ENCODE peak calls at places on chromosomes 16 and 17, in four cellular contexts. Y, O, N and C are unnamed samples.

GRCh38 chr17:58412064-58412703 is 5.2 kb downstream of the RNF43 start:
- DNase-seq in O (no peak), Y (no peak), N (no peak), C (no peak)

GRCh38 chr16:84484579-84485254 is 19.7 kb downstream of the MEAK7 start:
- DNase-seq in Y (no peak), O (peak), N (peak), C (no peak)

GRCh38 chr17:64974750-64975317 is 55.6 kb upstream of the LRRC37A3 start:
- DNase-seq in O (no peak), Y (no peak), N (no peak), C (peak)

GRCh38 chr17:79473111-79473835 is 137.6 kb downstream of the RBFOX3 start:
- DNase-seq in O (no peak), Y (no peak), N (no peak), C (no peak)

GRCh38 chr17:17303010-17303846 is at the start of gene NT5M:
- DNase-seq in O (peak), N (peak), Y (peak), C (peak)

GRCh38 chr16:79283578-79283977 is 317.0 kb downstream of the MAF start:
- DNase-seq in N (no peak), Y (no peak), O (no peak), C (no peak)

GRCh38 chr17:66952031-66952524 is 12.4 kb upstream of the CACNG4 start:
- DNase-seq in Y (no peak), O (peak), N (peak), C (peak)

GRCh38 chr16:1180772-1181714 is 28.1 kb downstream of the CACNA1H start:
- DNase-seq in N (no peak), O (no peak), Y (no peak), C (no peak)

GRCh38 chr16:75589301-75589700 is 23.1 kb downstream of the GABARAPL2 start:
- DNase-seq in Y (no peak), N (no peak), O (no peak), C (no peak)

GRCh38 chr17:81371910-81372760 is 23.1 kb upstream of the BAHCC1 start:
- DNase-seq in Y (no peak), N (peak), O (no peak), C (no peak)

GRCh38 chr17:70089513-70090148 is 14.6 kb downstream of the KCNJ16 start:
- DNase-seq in Y (no peak), N (no peak), O (peak), C (no peak)

GRCh38 chr17:44627513-44627912 is 28.8 kb upstream of the MEIOC start:
- DNase-seq in N (no peak), O (no peak), Y (no peak), C (no peak)

GRCh38 chr16:14500791-14501190 is 129.3 kb downstream of the PARN start:
- DNase-seq in O (no peak), Y (no peak), N (no peak), C (no peak)

GRCh38 chr16:24511801-24512200 is 27.6 kb upstream of the RBBP6 start:
- DNase-seq in Y (no peak), N (no peak), O (no peak), C (no peak)

GRCh38 chr16:67384778-67385510 is 8.4 kb downstream of the TPPP3 start:
- DNase-seq in O (no peak), N (no peak), Y (no peak), C (no peak)

GRCh38 chr16:56263711-56264608 is 72.7 kb downstream of the GNAO1 start:
- DNase-seq in N (no peak), O (no peak), Y (no peak), C (no peak)

GRCh38 chr16:28623172-28623711 is 13.4 kb upstream of the SULT1A1 start:
- DNase-seq in N (no peak), Y (peak), O (no peak), C (no peak)

GRCh38 chr17:66348605-66349165 is 46.3 kb downstream of the PRKCA start:
- DNase-seq in O (peak), N (peak), Y (no peak), C (peak)

GRCh38 chr16:69084301-69084700 is 21.2 kb upstream of the HAS3 start:
- DNase-seq in Y (no peak), N (no peak), O (no peak), C (no peak)

GRCh38 chr17:81393684-81394376 is 1.4 kb upstream of the BAHCC1 start:
- DNase-seq in O (peak), Y (peak), N (peak), C (peak)

GRCh38 chr17:78883533-78884131 is 19.4 kb downstream of the CEP295NL start:
- DNase-seq in O (peak), N (peak), Y (no peak), C (peak)

GRCh38 chr17:64320613-64321553 is 57.8 kb upstream of the TEX2 start:
- DNase-seq in Y (no peak), N (peak), O (peak), C (peak)

GRCh38 chr16:80028581-80029380 is 428.2 kb upstream of the MAF start:
- DNase-seq in O (no peak), Y (no peak), N (no peak), C (no peak)

GRCh38 chr17:30376621-30377452 is 1.9 kb upstream of the CPD start:
- DNase-seq in O (no peak), N (peak), Y (peak), C (peak)

GRCh38 chr17:74369221-74369620 is 1.9 kb downstream of the GPR142 start:
- DNase-seq in Y (peak), O (no peak), N (no peak), C (no peak)

GRCh38 chr17:78819402-78819801 is 21.2 kb downstream of the USP36 start:
- DNase-seq in N (no peak), Y (no peak), O (no peak), C (no peak)

GRCh38 chr16:1221628-1222552 is 3.2 kb downstream of the TPSG1 start:
- DNase-seq in Y (no peak), O (peak), N (no peak), C (no peak)

GRCh38 chr17:1709403-1709891 is 730 bp downstream of the TLCD2 start:
- DNase-seq in N (peak), Y (no peak), O (no peak), C (no peak)

GRCh38 chr16:31455601-31456314 is 3.5 kb upstream of the ARMC5 start:
- DNase-seq in N (peak), O (no peak), Y (no peak), C (no peak)

GRCh38 chr16:11503566-11503965 is 83.2 kb downstream of the LITAF start:
- DNase-seq in Y (no peak), O (no peak), N (no peak), C (no peak)

GRCh38 chr16:3458852-3459361 is 15.4 kb downstream of the NAA60 start:
- DNase-seq in O (peak), N (peak), Y (no peak), C (no peak)